ENCODE peak calls at places on chromosome 2, in four cellular contexts. One of them, this sample, is unnamed.

GRCh38 chr2:220531216-220531615 is 903.8 kb downstream of the SLC4A3 start:
- DNase-seq in HepG2: no peak
- DNase-seq in WTC11: no peak
- DNase-seq in K562: no peak
- DNase-seq in this sample: no peak

GRCh38 chr2:70039366-70039765 is 47.9 kb upstream of the PCBP1 start:
- DNase-seq in HepG2: no peak
- DNase-seq in WTC11: no peak
- DNase-seq in K562: peak
- DNase-seq in this sample: no peak

GRCh38 chr2:157438907-157439791 is 4.7 kb downstream of the CYTIP start:
- DNase-seq in HepG2: no peak
- DNase-seq in WTC11: no peak
- DNase-seq in K562: no peak
- DNase-seq in this sample: no peak

GRCh38 chr2:14143435-14143834 is 489.1 kb upstream of the LRATD1 start:
- DNase-seq in HepG2: no peak
- DNase-seq in WTC11: no peak
- DNase-seq in K562: no peak
- DNase-seq in this sample: peak

GRCh38 chr2:73255907-73256617 is 22.0 kb downstream of the CCT7 start:
- DNase-seq in HepG2: no peak
- DNase-seq in WTC11: no peak
- DNase-seq in K562: no peak
- DNase-seq in this sample: no peak

GRCh38 chr2:232476045-232476444 is 11.6 kb downstream of the ECEL1 start:
- DNase-seq in HepG2: no peak
- DNase-seq in WTC11: no peak
- DNase-seq in K562: no peak
- DNase-seq in this sample: no peak

GRCh38 chr2:231182500-231182899 is 15.9 kb upstream of the ARMC9 start:
- DNase-seq in HepG2: no peak
- DNase-seq in WTC11: no peak
- DNase-seq in K562: peak
- DNase-seq in this sample: no peak

GRCh38 chr2:241157841-241158545 is 7.7 kb downstream of the PPP1R7 start:
- DNase-seq in HepG2: no peak
- DNase-seq in WTC11: no peak
- DNase-seq in K562: no peak
- DNase-seq in this sample: no peak

GRCh38 chr2:227029706-227030105 is 134.3 kb downstream of the COL4A4 start:
- DNase-seq in HepG2: no peak
- DNase-seq in WTC11: no peak
- DNase-seq in K562: no peak
- DNase-seq in this sample: no peak

GRCh38 chr2:38465789-38466127 is 88.7 kb upstream of the ATL2 start:
- DNase-seq in HepG2: peak
- DNase-seq in WTC11: peak
- DNase-seq in K562: peak
- DNase-seq in this sample: no peak

GRCh38 chr2:10675126-10675525 is 14.6 kb downstream of the NOL10 start:
- DNase-seq in HepG2: no peak
- DNase-seq in WTC11: no peak
- DNase-seq in K562: no peak
- DNase-seq in this sample: no peak

GRCh38 chr2:95325590-95326432 is 28.7 kb downstream of the KCNIP3 start:
- DNase-seq in HepG2: no peak
- DNase-seq in WTC11: no peak
- DNase-seq in K562: no peak
- DNase-seq in this sample: no peak

GRCh38 chr2:230714122-230714453 is 1.4 kb downstream of the CAB39 start:
- DNase-seq in HepG2: peak
- DNase-seq in WTC11: no peak
- DNase-seq in K562: no peak
- DNase-seq in this sample: no peak

GRCh38 chr2:208280234-208280633 is 14.2 kb downstream of the PIKFYVE start:
- DNase-seq in HepG2: no peak
- DNase-seq in WTC11: no peak
- DNase-seq in K562: no peak
- DNase-seq in this sample: no peak

GRCh38 chr2:57373530-57373929 is 673.1 kb upstream of the VRK2 start:
- DNase-seq in HepG2: no peak
- DNase-seq in WTC11: no peak
- DNase-seq in K562: no peak
- DNase-seq in this sample: no peak

GRCh38 chr2:185335879-185336278 is 402.7 kb upstream of the FSIP2 start:
- DNase-seq in HepG2: no peak
- DNase-seq in WTC11: no peak
- DNase-seq in K562: no peak
- DNase-seq in this sample: no peak

GRCh38 chr2:44774826-44775492 is 166.5 kb upstream of the SIX3 start:
- DNase-seq in HepG2: no peak
- DNase-seq in WTC11: no peak
- DNase-seq in K562: no peak
- DNase-seq in this sample: no peak

GRCh38 chr2:237232166-237232565 is 146.5 kb downstream of the COPS8 start:
- DNase-seq in HepG2: no peak
- DNase-seq in WTC11: no peak
- DNase-seq in K562: no peak
- DNase-seq in this sample: no peak

GRCh38 chr2:237389831-237390230 is 24.1 kb downstream of the COL6A3 start:
- DNase-seq in HepG2: no peak
- DNase-seq in WTC11: no peak
- DNase-seq in K562: no peak
- DNase-seq in this sample: no peak

GRCh38 chr2:155546715-155547555 is 785.6 kb downstream of the NR4A2 start:
- DNase-seq in HepG2: no peak
- DNase-seq in WTC11: no peak
- DNase-seq in K562: no peak
- DNase-seq in this sample: no peak

GRCh38 chr2:73700111-73700510 is 37.0 kb downstream of the TPRKB start:
- DNase-seq in HepG2: no peak
- DNase-seq in WTC11: no peak
- DNase-seq in K562: no peak
- DNase-seq in this sample: no peak

GRCh38 chr2:231900975-231901374 is 25.2 kb downstream of the NPPC start:
- DNase-seq in HepG2: no peak
- DNase-seq in WTC11: peak
- DNase-seq in K562: peak
- DNase-seq in this sample: no peak

DNA sequence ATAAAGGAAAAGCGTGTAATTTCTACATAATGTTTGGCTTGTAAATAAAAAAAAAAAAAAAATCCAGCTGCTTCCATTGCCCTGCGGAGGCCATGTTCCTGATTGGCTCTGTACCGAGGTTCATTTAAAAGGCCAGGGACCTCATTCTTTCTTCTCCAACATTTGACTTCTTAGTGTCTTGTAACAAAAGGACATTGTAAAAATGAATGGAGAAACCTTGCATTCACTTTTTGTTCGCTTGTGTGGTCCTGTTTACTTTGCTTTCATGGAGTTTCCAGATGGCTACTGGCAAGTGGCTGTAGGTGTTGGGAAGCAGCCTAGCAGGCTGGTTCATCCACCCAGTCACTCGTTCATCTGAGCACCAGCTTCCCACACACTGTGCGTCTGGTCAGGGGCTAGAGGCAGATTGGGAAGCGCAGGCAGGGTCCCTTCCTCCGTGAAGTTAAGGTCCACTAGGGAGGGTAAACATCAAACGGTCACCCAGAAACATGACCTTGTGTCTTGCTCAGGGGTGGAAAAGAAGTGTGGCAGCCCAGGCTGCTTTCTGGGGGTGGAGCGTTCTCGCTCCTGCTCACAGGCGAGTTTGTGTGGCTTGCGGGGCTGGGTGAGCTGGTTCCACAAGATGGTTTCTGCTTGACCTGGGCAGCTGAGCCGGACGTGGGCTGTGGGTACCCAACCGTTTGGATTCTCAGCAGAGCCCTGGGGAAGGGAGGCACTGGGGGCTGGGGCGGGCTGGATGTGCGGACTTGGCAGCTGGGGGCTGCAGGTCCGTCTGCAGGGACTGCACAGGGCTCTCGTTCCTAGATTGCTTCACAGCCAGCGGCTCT is 260.8 kb downstream of the AGAP1 start:
- DNase-seq in HepG2: no peak
- DNase-seq in WTC11: no peak
- DNase-seq in K562: no peak
- DNase-seq in this sample: no peak
- TF ChIP-seq TCF7 in HepG2: no peak
- TF ChIP-seq TCF7 in WTC11: no peak
- TF ChIP-seq TCF7 in K562: no peak
- TF ChIP-seq TCF7 in this sample: no peak

DNA sequence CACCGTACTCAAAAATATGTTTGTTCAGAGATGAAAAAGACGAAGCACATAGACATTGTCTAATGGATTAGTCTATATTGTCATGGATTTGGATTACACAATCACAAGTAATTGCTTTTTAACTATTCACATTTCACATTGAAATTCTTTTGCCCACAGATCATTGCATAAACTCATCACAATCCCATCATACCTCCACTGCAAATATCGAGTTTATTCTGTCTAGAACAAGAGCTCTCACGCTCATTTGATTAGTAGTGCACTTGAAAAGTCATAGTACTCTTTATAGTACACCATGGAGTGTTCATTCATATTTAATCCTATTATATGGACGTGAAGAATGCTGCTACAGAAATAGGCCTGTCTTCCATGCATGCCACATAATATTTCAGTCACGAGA is 97.9 kb upstream of the SOX11 start:
- DNase-seq in HepG2: no peak
- DNase-seq in WTC11: no peak
- DNase-seq in K562: no peak
- DNase-seq in this sample: no peak
- TF ChIP-seq TCF7 in HepG2: no peak
- TF ChIP-seq TCF7 in WTC11: no peak
- TF ChIP-seq TCF7 in K562: no peak
- TF ChIP-seq TCF7 in this sample: no peak

DNA sequence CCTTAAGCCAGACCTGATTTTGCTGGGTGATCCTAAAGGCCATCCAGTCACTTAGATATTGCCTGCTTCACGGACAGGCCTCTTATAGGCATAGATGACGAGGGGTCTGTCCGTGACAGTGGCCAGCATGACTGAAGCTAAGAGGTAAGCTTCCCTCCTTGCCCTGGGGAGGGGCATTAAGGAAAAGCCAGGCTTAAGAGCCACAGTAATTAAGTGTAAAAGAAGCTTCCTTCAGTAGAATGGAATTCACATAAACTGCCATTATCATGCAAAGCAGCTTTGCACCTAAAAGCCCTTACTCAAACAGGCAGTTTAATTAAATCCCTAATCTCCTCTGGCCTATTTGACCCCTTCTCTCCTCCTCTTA is 99.4 kb upstream of the PKDCC start:
- DNase-seq in HepG2: no peak
- DNase-seq in WTC11: no peak
- DNase-seq in K562: no peak
- DNase-seq in this sample: no peak
- TF ChIP-seq TCF7 in HepG2: no peak
- TF ChIP-seq TCF7 in WTC11: no peak
- TF ChIP-seq TCF7 in K562: no peak
- TF ChIP-seq TCF7 in this sample: no peak

GRCh38 chr2:33320573-33320972 is 155.9 kb upstream of the RASGRP3 start:
- DNase-seq in HepG2: peak
- DNase-seq in WTC11: no peak
- DNase-seq in K562: no peak
- DNase-seq in this sample: no peak
- TF ChIP-seq TCF7 in HepG2: no peak
- TF ChIP-seq TCF7 in WTC11: no peak
- TF ChIP-seq TCF7 in K562: no peak
- TF ChIP-seq TCF7 in this sample: no peak

DNA sequence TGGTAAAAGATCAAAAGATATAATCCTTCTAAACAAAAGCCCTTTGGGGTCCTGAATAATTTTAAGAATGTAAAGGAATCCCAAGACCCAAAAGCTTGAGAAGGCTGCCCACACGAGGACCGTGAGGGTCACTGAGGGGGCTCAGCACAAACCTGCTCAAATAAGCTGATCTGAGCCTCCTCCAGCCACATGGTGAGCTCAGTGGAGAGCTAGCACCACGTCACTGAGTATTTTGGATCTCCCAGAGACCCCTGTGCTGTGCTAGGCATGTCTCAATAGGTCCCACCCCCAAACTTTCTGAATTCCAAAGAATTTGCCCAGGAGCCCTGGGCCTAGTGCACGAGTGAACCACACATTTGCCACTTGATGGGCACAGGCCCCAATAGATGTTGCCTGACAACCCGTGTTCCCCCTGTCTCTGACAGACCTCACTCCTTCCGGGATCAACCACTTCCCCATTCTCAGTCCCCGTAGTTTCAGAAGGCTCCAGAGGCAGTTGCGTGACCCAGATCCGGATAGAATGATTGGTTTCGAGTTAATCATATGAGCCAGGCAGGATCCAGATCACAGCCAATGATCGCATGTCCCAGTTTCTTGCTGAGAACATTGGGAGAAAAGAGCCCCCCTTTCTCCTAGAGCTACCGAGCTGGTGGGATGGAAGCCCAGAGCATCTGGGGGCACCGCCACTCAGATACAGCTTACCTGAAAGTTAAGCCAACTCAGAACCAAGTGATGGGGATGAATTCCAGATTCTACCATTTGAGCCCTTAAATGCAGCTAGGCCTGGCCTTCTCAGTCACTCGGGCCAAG is 203.8 kb downstream of the TNS1 start:
- DNase-seq in HepG2: no peak
- DNase-seq in WTC11: no peak
- DNase-seq in K562: no peak
- DNase-seq in this sample: no peak
- TF ChIP-seq TCF7 in HepG2: no peak
- TF ChIP-seq TCF7 in WTC11: no peak
- TF ChIP-seq TCF7 in K562: no peak
- TF ChIP-seq TCF7 in this sample: no peak

DNA sequence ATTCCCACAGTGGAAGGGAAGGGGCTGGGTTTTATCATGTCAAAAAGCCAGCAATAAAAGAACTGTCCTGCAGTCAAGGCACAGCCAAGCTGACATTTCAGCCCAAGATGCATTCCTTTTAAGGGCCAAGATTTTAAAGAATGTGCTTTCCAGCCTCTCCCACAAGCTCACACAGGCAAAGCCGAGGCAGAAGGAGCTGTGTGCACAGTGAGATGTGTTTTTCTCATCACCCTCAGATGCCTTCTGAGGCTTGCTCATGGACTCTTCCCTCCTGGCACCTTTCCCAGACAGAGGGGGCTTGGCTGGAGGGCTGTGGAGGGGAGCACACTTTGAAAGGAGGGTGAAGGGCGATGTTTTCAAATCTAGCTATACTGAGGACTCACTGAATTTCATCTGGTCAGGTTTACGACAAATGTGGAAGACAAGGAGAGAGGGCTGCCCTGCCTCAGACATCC is 97.7 kb upstream of the KLHL29 start:
- DNase-seq in HepG2: no peak
- DNase-seq in WTC11: no peak
- DNase-seq in K562: no peak
- DNase-seq in this sample: no peak
- TF ChIP-seq TCF7 in HepG2: no peak
- TF ChIP-seq TCF7 in WTC11: no peak
- TF ChIP-seq TCF7 in K562: no peak
- TF ChIP-seq TCF7 in this sample: no peak

This sample was measured in GM12878.